ENCODE peak calls at places on chromosomes 13 and 19, in five cellular contexts. F is PC-3, Z is astrocyte, I is GM23248, B is transverse colon. Q is an unnamed sample.

GRCh38 chr19:54178581-54179261 is 5.8 kb upstream of the TMC4 start:
- DNase-seq in F (peak), Z (no peak), I (peak), B (no peak), Q (no peak)

GRCh38 chr13:44078806-44079378 is 199.2 kb downstream of the LACC1 start:
- DNase-seq in F (no peak), Z (no peak), I (no peak), B (no peak), Q (no peak)

GRCh38 chr19:48681127-48681470 is 8.3 kb upstream of the NTN5 start:
- DNase-seq in F (no peak), Z (peak), I (peak), B (no peak), Q (no peak)

GRCh38 chr13:98565726-98566577 is 11.0 kb downstream of the STK24 start:
- DNase-seq in F (no peak), Z (peak), I (peak), B (peak), Q (no peak)

GRCh38 chr19:16325671-16326400 is 1.2 kb downstream of the KLF2 start:
- DNase-seq in F (no peak), Z (no peak), I (peak), B (peak), Q (no peak)

GRCh38 chr19:34393629-34394028 is 10.6 kb upstream of the PDCD2L start:
- DNase-seq in F (no peak), Z (no peak), I (no peak), B (no peak), Q (no peak)

GRCh38 chr13:109645831-109646230 is 140.6 kb downstream of the IRS2 start:
- DNase-seq in F (no peak), Z (no peak), I (no peak), B (no peak), Q (no peak)

GRCh38 chr19:18441804-18442788 is 4.2 kb upstream of the ISYNA1 start:
- DNase-seq in F (no peak), Z (no peak), I (no peak), B (no peak), Q (no peak)

GRCh38 chr19:49597703-49597974 is 6.7 kb downstream of the PRR12 start:
- DNase-seq in F (no peak), Z (no peak), I (no peak), B (no peak), Q (no peak)

GRCh38 chr19:10353793-10354391 is 14.5 kb upstream of the ICAM3 start:
- DNase-seq in F (peak), Z (no peak), I (peak), B (peak), Q (no peak)

GRCh38 chr13:40170982-40171381 is 495.5 kb downstream of the FOXO1 start:
- DNase-seq in F (peak), Z (no peak), I (peak), B (no peak), Q (peak)

GRCh38 chr19:22784051-22784450 is at the start of gene ZNF99:
- DNase-seq in F (no peak), Z (no peak), I (no peak), B (no peak), Q (no peak)

GRCh38 chr19:19120308-19121156 is 17.7 kb downstream of the TMEM161A start:
- DNase-seq in F (no peak), Z (peak), I (peak), B (peak), Q (peak)

GRCh38 chr13:110756268-110756667 is 42.8 kb downstream of the ING1 start:
- DNase-seq in F (no peak), Z (peak), I (peak), B (no peak), Q (no peak)

GRCh38 chr13:28718538-28719226 is at the start of gene SLC46A3:
- DNase-seq in F (peak), Z (peak), I (peak), B (peak), Q (peak)

GRCh38 chr13:39283062-39283461 is 244.8 kb downstream of the NHLRC3 start:
- DNase-seq in F (no peak), Z (no peak), I (no peak), B (no peak), Q (no peak)

GRCh38 chr13:48648446-48648845 is 5.3 kb upstream of the CYSLTR2 start:
- DNase-seq in F (no peak), Z (no peak), I (no peak), B (no peak), Q (no peak)

GRCh38 chr19:37905936-37906867 is at the start of gene WDR87:
- DNase-seq in F (peak), Z (no peak), I (peak), B (peak), Q (peak)

GRCh38 chr19:16118489-16119033 is 6.9 kb downstream of the RAB8A start:
- DNase-seq in F (no peak), Z (no peak), I (no peak), B (peak), Q (no peak)

GRCh38 chr13:79466852-79467251 is 14.1 kb upstream of the NDFIP2 start:
- DNase-seq in F (no peak), Z (no peak), I (no peak), B (no peak), Q (no peak)

GRCh38 chr19:30132312-30133075 is 190.5 kb downstream of the URI1 start:
- DNase-seq in F (no peak), Z (no peak), I (no peak), B (no peak), Q (no peak)

GRCh38 chr13:51733656-51734334 is 70.2 kb downstream of the DHRS12 start:
- DNase-seq in F (no peak), Z (no peak), I (peak), B (no peak), Q (no peak)

GRCh38 chr13:93730780-93731179 is 504.2 kb downstream of the GPC6 start:
- DNase-seq in F (peak), Z (peak), I (no peak), B (no peak), Q (no peak)

GRCh38 chr13:99311748-99312492 is 4.7 kb upstream of the GPR183 start:
- DNase-seq in F (no peak), Z (no peak), I (peak), B (no peak), Q (no peak)

GRCh38 chr19:48196321-48196761 is 25.9 kb downstream of the ZSWIM9 start:
- DNase-seq in F (no peak), Z (no peak), I (no peak), B (no peak), Q (no peak)

DNA sequence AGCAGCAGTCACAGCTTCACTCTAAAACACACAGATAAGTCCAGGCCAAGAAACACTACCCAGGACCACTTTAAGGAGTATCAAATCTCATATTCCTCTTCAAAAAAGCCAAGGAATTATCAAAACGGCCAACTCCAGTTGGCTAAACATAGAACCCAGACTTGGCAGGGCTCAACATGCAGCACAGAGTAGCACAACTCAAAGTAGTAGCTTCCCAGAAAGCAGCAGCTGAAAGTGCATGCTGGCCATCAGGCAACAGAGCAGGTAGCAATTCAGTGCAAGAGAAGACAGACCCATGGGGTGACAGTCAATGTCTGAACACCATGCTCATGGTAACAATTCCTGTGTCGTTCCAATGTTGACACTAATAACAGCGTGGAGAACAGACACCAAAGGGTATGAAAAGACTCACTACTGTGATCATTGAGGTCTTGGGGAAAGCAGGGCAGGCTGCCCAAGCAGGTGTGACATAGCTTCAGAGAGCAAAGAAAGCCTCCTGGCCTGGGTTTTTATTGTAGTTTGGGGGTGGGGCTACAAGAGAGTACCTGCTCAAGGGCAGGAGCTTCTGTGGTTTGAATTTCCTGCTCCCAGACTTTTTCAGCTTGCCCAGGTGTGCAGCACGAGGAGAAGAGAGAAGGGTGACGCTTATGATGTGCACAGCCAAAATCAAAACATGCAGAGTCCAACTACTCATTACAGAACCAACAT is 6.2 kb downstream of the ZNF709 start:
- DNase-seq in F (no peak), Z (no peak), I (no peak), B (peak), Q (no peak)
- H3K27ac ChIP-seq in F (no peak), Z (no peak), I (no peak), B (no peak), Q (no peak)

DNA sequence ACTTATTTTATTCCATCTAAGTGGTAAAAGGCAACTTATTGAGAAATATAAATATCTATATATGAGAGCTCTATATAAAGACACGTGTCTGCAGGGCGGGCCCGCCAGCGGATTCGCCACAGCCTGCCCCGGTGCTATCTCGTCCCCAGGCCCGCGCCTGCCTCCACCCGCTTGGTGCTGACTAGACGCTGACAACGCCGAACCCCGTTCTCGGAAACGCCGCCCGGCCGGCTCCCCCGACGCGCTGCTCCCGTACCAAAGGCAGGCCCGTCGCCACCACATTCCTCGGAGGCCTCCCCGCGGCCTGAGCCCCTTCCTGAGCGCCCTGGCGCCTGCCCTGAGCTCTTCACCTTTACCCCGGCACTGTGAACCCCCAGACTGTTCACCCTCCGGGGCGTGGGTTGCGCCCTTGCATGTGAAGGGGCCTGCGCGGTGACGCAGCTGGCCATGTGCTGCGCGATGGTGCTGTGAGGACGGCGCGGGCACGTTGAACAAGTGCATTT is 6.0 kb downstream of the PLEKHJ1 start:
- DNase-seq in F (no peak), Z (no peak), I (no peak), B (no peak), Q (no peak)
- H3K27ac ChIP-seq in F (no peak), Z (no peak), I (no peak), B (no peak), Q (no peak)

GRCh38 chr13:80469841-80470378 is 129.0 kb upstream of the SPRY2 start:
- DNase-seq in F (peak), Z (peak), I (peak), B (peak), Q (peak)

GRCh38 chr13:80465321-80465720 is 124.4 kb upstream of the SPRY2 start:
- DNase-seq in F (no peak), Z (no peak), I (no peak), B (no peak), Q (no peak)

GRCh38 chr13:80473695-80474094 is 132.8 kb upstream of the SPRY2 start:
- DNase-seq in F (peak), Z (peak), I (peak), B (no peak), Q (peak)

GRCh38 chr13:80463673-80464352 is 122.9 kb upstream of the SPRY2 start:
- DNase-seq in F (peak), Z (no peak), I (no peak), B (no peak), Q (no peak)

GRCh38 chr13:80469105-80469840 is 128.3 kb upstream of the SPRY2 start:
- DNase-seq in F (no peak), Z (no peak), I (no peak), B (no peak), Q (no peak)
- H3K27ac ChIP-seq in F (peak), Z (no peak), I (no peak), B (peak), Q (no peak)

GRCh38 chr19:13963603-13964105 is 11.3 kb downstream of the DCAF15 start:
- DNase-seq in F (no peak), Z (no peak), I (no peak), B (no peak), Q (no peak)

GRCh38 chr19:13960863-13961784 is 8.8 kb downstream of the DCAF15 start:
- DNase-seq in F (peak), Z (no peak), I (no peak), B (no peak), Q (no peak)

GRCh38 chr19:13964776-13965175 is 12.5 kb downstream of the DCAF15 start:
- DNase-seq in F (peak), Z (peak), I (no peak), B (no peak), Q (no peak)

GRCh38 chr19:13961826-13962737 is 9.8 kb downstream of the DCAF15 start:
- DNase-seq in F (no peak), Z (no peak), I (no peak), B (no peak), Q (no peak)

GRCh38 chr19:13962738-13963602 is 10.7 kb downstream of the DCAF15 start:
- DNase-seq in F (no peak), Z (peak), I (no peak), B (no peak), Q (no peak)
- H3K27ac ChIP-seq in F (no peak), Z (no peak), I (no peak), B (no peak), Q (no peak)